ENCODE peak calls at places on chromosomes 1 and 21, in eight cellular contexts. One of them, this sample, is unnamed.

GRCh38 chr1:199809311-199809710 is 218.2 kb upstream of the NR5A2 start:
- DNase-seq in T-cell: no peak
- DNase-seq in NCI-H146: no peak
- DNase-seq in T-helper 2 cell: no peak
- DNase-seq in HTR-8/SVneo: no peak
- DNase-seq in ovary: no peak
- DNase-seq in AG09309: no peak
- DNase-seq in activated CD4-positive, CD25-positive, alpha-beta regulatory T cell treated with anti-CD3 and anti-CD28 coated beads, Interleukin-2, amount 50 U/mL, for 16 hours: no peak
- DNase-seq in this sample: no peak

GRCh38 chr1:9120312-9120958 is 8.5 kb downstream of the GPR157 start:
- DNase-seq in T-cell: no peak
- DNase-seq in NCI-H146: no peak
- DNase-seq in T-helper 2 cell: no peak
- DNase-seq in HTR-8/SVneo: no peak
- DNase-seq in ovary: no peak
- DNase-seq in AG09309: no peak
- DNase-seq in activated CD4-positive, CD25-positive, alpha-beta regulatory T cell treated with anti-CD3 and anti-CD28 coated beads, Interleukin-2, amount 50 U/mL, for 16 hours: no peak
- DNase-seq in this sample: no peak

GRCh38 chr1:172680733-172681275 is 21.9 kb downstream of the FASLG start:
- DNase-seq in T-cell: no peak
- DNase-seq in NCI-H146: no peak
- DNase-seq in T-helper 2 cell: no peak
- DNase-seq in HTR-8/SVneo: no peak
- DNase-seq in ovary: no peak
- DNase-seq in AG09309: no peak
- DNase-seq in activated CD4-positive, CD25-positive, alpha-beta regulatory T cell treated with anti-CD3 and anti-CD28 coated beads, Interleukin-2, amount 50 U/mL, for 16 hours: no peak
- DNase-seq in this sample: no peak

GRCh38 chr1:18581420-18581880 is 49.2 kb upstream of the PAX7 start:
- DNase-seq in T-cell: peak; percentile 32
- DNase-seq in NCI-H146: no peak
- DNase-seq in T-helper 2 cell: no peak
- DNase-seq in HTR-8/SVneo: peak; percentile 56
- DNase-seq in ovary: no peak
- DNase-seq in AG09309: no peak
- DNase-seq in activated CD4-positive, CD25-positive, alpha-beta regulatory T cell treated with anti-CD3 and anti-CD28 coated beads, Interleukin-2, amount 50 U/mL, for 16 hours: no peak
- DNase-seq in this sample: peak; percentile 7

GRCh38 chr1:9912264-9912936 is 2.3 kb upstream of the CTNNBIP1 start:
- DNase-seq in T-cell: no peak
- DNase-seq in NCI-H146: no peak
- DNase-seq in T-helper 2 cell: no peak
- DNase-seq in HTR-8/SVneo: no peak
- DNase-seq in ovary: no peak
- DNase-seq in AG09309: no peak
- DNase-seq in activated CD4-positive, CD25-positive, alpha-beta regulatory T cell treated with anti-CD3 and anti-CD28 coated beads, Interleukin-2, amount 50 U/mL, for 16 hours: no peak
- DNase-seq in this sample: no peak

GRCh38 chr1:203179328-203180009 is 3.8 kb upstream of the MYBPH start:
- DNase-seq in T-cell: no peak
- DNase-seq in NCI-H146: no peak
- DNase-seq in T-helper 2 cell: no peak
- DNase-seq in HTR-8/SVneo: no peak
- DNase-seq in ovary: no peak
- DNase-seq in AG09309: no peak
- DNase-seq in activated CD4-positive, CD25-positive, alpha-beta regulatory T cell treated with anti-CD3 and anti-CD28 coated beads, Interleukin-2, amount 50 U/mL, for 16 hours: no peak
- DNase-seq in this sample: no peak

GRCh38 chr1:228737613-228738012 is 2.3 kb downstream of the RHOU start:
- DNase-seq in T-cell: no peak
- DNase-seq in NCI-H146: no peak
- DNase-seq in T-helper 2 cell: no peak
- DNase-seq in HTR-8/SVneo: no peak
- DNase-seq in ovary: no peak
- DNase-seq in AG09309: no peak
- DNase-seq in activated CD4-positive, CD25-positive, alpha-beta regulatory T cell treated with anti-CD3 and anti-CD28 coated beads, Interleukin-2, amount 50 U/mL, for 16 hours: no peak
- DNase-seq in this sample: no peak

GRCh38 chr1:31760901-31761470 is 3.2 kb downstream of the ADGRB2 start:
- DNase-seq in T-cell: peak; percentile 60
- DNase-seq in NCI-H146: peak; percentile 63
- DNase-seq in T-helper 2 cell: no peak
- DNase-seq in HTR-8/SVneo: peak; percentile 69
- DNase-seq in ovary: peak; percentile 79
- DNase-seq in AG09309: no peak
- DNase-seq in activated CD4-positive, CD25-positive, alpha-beta regulatory T cell treated with anti-CD3 and anti-CD28 coated beads, Interleukin-2, amount 50 U/mL, for 16 hours: no peak
- DNase-seq in this sample: peak; percentile 49

GRCh38 chr1:111241797-111242196 is 14.3 kb downstream of the CHI3L2 start:
- DNase-seq in T-cell: no peak
- DNase-seq in NCI-H146: no peak
- DNase-seq in T-helper 2 cell: no peak
- DNase-seq in HTR-8/SVneo: no peak
- DNase-seq in ovary: no peak
- DNase-seq in AG09309: no peak
- DNase-seq in activated CD4-positive, CD25-positive, alpha-beta regulatory T cell treated with anti-CD3 and anti-CD28 coated beads, Interleukin-2, amount 50 U/mL, for 16 hours: no peak
- DNase-seq in this sample: no peak

GRCh38 chr1:17494114-17494729 is 45.3 kb upstream of the ARHGEF10L start:
- DNase-seq in T-cell: peak; percentile 56
- DNase-seq in NCI-H146: peak; percentile 44
- DNase-seq in T-helper 2 cell: peak; percentile 3
- DNase-seq in HTR-8/SVneo: peak; percentile 69
- DNase-seq in ovary: peak; percentile 68
- DNase-seq in AG09309: no peak
- DNase-seq in activated CD4-positive, CD25-positive, alpha-beta regulatory T cell treated with anti-CD3 and anti-CD28 coated beads, Interleukin-2, amount 50 U/mL, for 16 hours: peak; percentile 41
- DNase-seq in this sample: peak; percentile 52

GRCh38 chr1:55310517-55310927 is 95.4 kb upstream of the USP24 start:
- DNase-seq in T-cell: no peak
- DNase-seq in NCI-H146: no peak
- DNase-seq in T-helper 2 cell: no peak
- DNase-seq in HTR-8/SVneo: peak; percentile 75
- DNase-seq in ovary: no peak
- DNase-seq in AG09309: peak; percentile 92
- DNase-seq in activated CD4-positive, CD25-positive, alpha-beta regulatory T cell treated with anti-CD3 and anti-CD28 coated beads, Interleukin-2, amount 50 U/mL, for 16 hours: no peak
- DNase-seq in this sample: no peak

GRCh38 chr21:42705746-42706374 is 52.4 kb downstream of the PDE9A start:
- DNase-seq in T-cell: no peak
- DNase-seq in NCI-H146: no peak
- DNase-seq in T-helper 2 cell: no peak
- DNase-seq in HTR-8/SVneo: no peak
- DNase-seq in ovary: no peak
- DNase-seq in AG09309: no peak
- DNase-seq in activated CD4-positive, CD25-positive, alpha-beta regulatory T cell treated with anti-CD3 and anti-CD28 coated beads, Interleukin-2, amount 50 U/mL, for 16 hours: no peak
- DNase-seq in this sample: no peak

GRCh38 chr1:23814016-23814415 is 11.2 kb downstream of the HMGCL start:
- DNase-seq in T-cell: no peak
- DNase-seq in NCI-H146: no peak
- DNase-seq in T-helper 2 cell: no peak
- DNase-seq in HTR-8/SVneo: no peak
- DNase-seq in ovary: no peak
- DNase-seq in AG09309: no peak
- DNase-seq in activated CD4-positive, CD25-positive, alpha-beta regulatory T cell treated with anti-CD3 and anti-CD28 coated beads, Interleukin-2, amount 50 U/mL, for 16 hours: no peak
- DNase-seq in this sample: no peak

GRCh38 chr1:61518670-61519400 is 206.1 kb downstream of the TM2D1 start:
- DNase-seq in T-cell: no peak
- DNase-seq in NCI-H146: no peak
- DNase-seq in T-helper 2 cell: no peak
- DNase-seq in HTR-8/SVneo: no peak
- DNase-seq in ovary: no peak
- DNase-seq in AG09309: no peak
- DNase-seq in activated CD4-positive, CD25-positive, alpha-beta regulatory T cell treated with anti-CD3 and anti-CD28 coated beads, Interleukin-2, amount 50 U/mL, for 16 hours: no peak
- DNase-seq in this sample: no peak

GRCh38 chr1:17919525-17920439 is 164.6 kb downstream of the ACTL8 start:
- DNase-seq in T-cell: no peak
- DNase-seq in NCI-H146: peak; percentile 5
- DNase-seq in T-helper 2 cell: no peak
- DNase-seq in HTR-8/SVneo: peak; percentile 34
- DNase-seq in ovary: no peak
- DNase-seq in AG09309: peak; percentile 11
- DNase-seq in activated CD4-positive, CD25-positive, alpha-beta regulatory T cell treated with anti-CD3 and anti-CD28 coated beads, Interleukin-2, amount 50 U/mL, for 16 hours: no peak
- DNase-seq in this sample: no peak

GRCh38 chr1:29823536-29823935 is 587.2 kb downstream of the PTPRU start:
- DNase-seq in T-cell: no peak
- DNase-seq in NCI-H146: no peak
- DNase-seq in T-helper 2 cell: no peak
- DNase-seq in HTR-8/SVneo: no peak
- DNase-seq in ovary: no peak
- DNase-seq in AG09309: no peak
- DNase-seq in activated CD4-positive, CD25-positive, alpha-beta regulatory T cell treated with anti-CD3 and anti-CD28 coated beads, Interleukin-2, amount 50 U/mL, for 16 hours: no peak
- DNase-seq in this sample: no peak

GRCh38 chr1:33242652-33243051 is 13.6 kb upstream of the ZNF362 start:
- DNase-seq in T-cell: no peak
- DNase-seq in NCI-H146: no peak
- DNase-seq in T-helper 2 cell: no peak
- DNase-seq in HTR-8/SVneo: no peak
- DNase-seq in ovary: no peak
- DNase-seq in AG09309: no peak
- DNase-seq in activated CD4-positive, CD25-positive, alpha-beta regulatory T cell treated with anti-CD3 and anti-CD28 coated beads, Interleukin-2, amount 50 U/mL, for 16 hours: no peak
- DNase-seq in this sample: no peak

GRCh38 chr1:93680121-93681094 is 1.2 kb downstream of the BCAR3 start:
- DNase-seq in T-cell: no peak
- DNase-seq in NCI-H146: peak; percentile 33
- DNase-seq in T-helper 2 cell: no peak
- DNase-seq in HTR-8/SVneo: peak; percentile 73
- DNase-seq in ovary: peak; percentile 84
- DNase-seq in AG09309: peak; percentile 68
- DNase-seq in activated CD4-positive, CD25-positive, alpha-beta regulatory T cell treated with anti-CD3 and anti-CD28 coated beads, Interleukin-2, amount 50 U/mL, for 16 hours: no peak
- DNase-seq in this sample: peak; percentile 12

GRCh38 chr1:201584510-201584991 is 45.6 kb downstream of the NAV1 start:
- DNase-seq in T-cell: no peak
- DNase-seq in NCI-H146: no peak
- DNase-seq in T-helper 2 cell: no peak
- DNase-seq in HTR-8/SVneo: no peak
- DNase-seq in ovary: no peak
- DNase-seq in AG09309: no peak
- DNase-seq in activated CD4-positive, CD25-positive, alpha-beta regulatory T cell treated with anti-CD3 and anti-CD28 coated beads, Interleukin-2, amount 50 U/mL, for 16 hours: no peak
- DNase-seq in this sample: no peak

GRCh38 chr1:83102630-83103071 is 896.3 kb downstream of the TTLL7 start:
- DNase-seq in T-cell: no peak
- DNase-seq in NCI-H146: peak; percentile 92
- DNase-seq in T-helper 2 cell: no peak
- DNase-seq in HTR-8/SVneo: peak; percentile 10
- DNase-seq in ovary: no peak
- DNase-seq in AG09309: no peak
- DNase-seq in activated CD4-positive, CD25-positive, alpha-beta regulatory T cell treated with anti-CD3 and anti-CD28 coated beads, Interleukin-2, amount 50 U/mL, for 16 hours: no peak
- DNase-seq in this sample: no peak

GRCh38 chr1:114458208-114458777 is 52.7 kb downstream of the TRIM33 start:
- DNase-seq in T-cell: no peak
- DNase-seq in NCI-H146: no peak
- DNase-seq in T-helper 2 cell: no peak
- DNase-seq in HTR-8/SVneo: peak; percentile 8
- DNase-seq in ovary: no peak
- DNase-seq in AG09309: peak; percentile 17
- DNase-seq in activated CD4-positive, CD25-positive, alpha-beta regulatory T cell treated with anti-CD3 and anti-CD28 coated beads, Interleukin-2, amount 50 U/mL, for 16 hours: no peak
- DNase-seq in this sample: no peak

GRCh38 chr1:151508721-151509292 is 2.4 kb upstream of the CGN start:
- DNase-seq in T-cell: no peak
- DNase-seq in NCI-H146: no peak
- DNase-seq in T-helper 2 cell: no peak
- DNase-seq in HTR-8/SVneo: no peak
- DNase-seq in ovary: no peak
- DNase-seq in AG09309: no peak
- DNase-seq in activated CD4-positive, CD25-positive, alpha-beta regulatory T cell treated with anti-CD3 and anti-CD28 coated beads, Interleukin-2, amount 50 U/mL, for 16 hours: no peak
- DNase-seq in this sample: no peak

GRCh38 chr1:115976062-115976899 is at the start of gene SLC22A15:
- DNase-seq in T-cell: peak; percentile 15
- DNase-seq in NCI-H146: peak; percentile 54
- DNase-seq in T-helper 2 cell: peak; percentile 11
- DNase-seq in HTR-8/SVneo: peak; percentile 18
- DNase-seq in ovary: peak; percentile 41
- DNase-seq in AG09309: no peak
- DNase-seq in activated CD4-positive, CD25-positive, alpha-beta regulatory T cell treated with anti-CD3 and anti-CD28 coated beads, Interleukin-2, amount 50 U/mL, for 16 hours: no peak
- DNase-seq in this sample: peak; percentile 48

GRCh38 chr1:241475688-241476087 is 43.9 kb downstream of the FH start:
- DNase-seq in T-cell: no peak
- DNase-seq in NCI-H146: no peak
- DNase-seq in T-helper 2 cell: no peak
- DNase-seq in HTR-8/SVneo: no peak
- DNase-seq in ovary: no peak
- DNase-seq in AG09309: no peak
- DNase-seq in activated CD4-positive, CD25-positive, alpha-beta regulatory T cell treated with anti-CD3 and anti-CD28 coated beads, Interleukin-2, amount 50 U/mL, for 16 hours: no peak
- DNase-seq in this sample: no peak

GRCh38 chr1:223771814-223772770 is 59.8 kb downstream of the CAPN2 start:
- DNase-seq in T-cell: no peak
- DNase-seq in NCI-H146: peak; percentile 91
- DNase-seq in T-helper 2 cell: no peak
- DNase-seq in HTR-8/SVneo: peak; percentile 77
- DNase-seq in ovary: peak; percentile 74
- DNase-seq in AG09309: peak; percentile 41
- DNase-seq in activated CD4-positive, CD25-positive, alpha-beta regulatory T cell treated with anti-CD3 and anti-CD28 coated beads, Interleukin-2, amount 50 U/mL, for 16 hours: no peak
- DNase-seq in this sample: no peak

GRCh38 chr21:45556645-45557601 is 14.7 kb upstream of the SLC19A1 start:
- DNase-seq in T-cell: no peak
- DNase-seq in NCI-H146: no peak
- DNase-seq in T-helper 2 cell: no peak
- DNase-seq in HTR-8/SVneo: no peak
- DNase-seq in ovary: peak; percentile 45
- DNase-seq in AG09309: no peak
- DNase-seq in activated CD4-positive, CD25-positive, alpha-beta regulatory T cell treated with anti-CD3 and anti-CD28 coated beads, Interleukin-2, amount 50 U/mL, for 16 hours: no peak
- DNase-seq in this sample: no peak

GRCh38 chr1:8198522-8198921 is 119.4 kb upstream of the SLC45A1 start:
- DNase-seq in T-cell: no peak
- DNase-seq in NCI-H146: no peak
- DNase-seq in T-helper 2 cell: no peak
- DNase-seq in HTR-8/SVneo: no peak
- DNase-seq in ovary: no peak
- DNase-seq in AG09309: no peak
- DNase-seq in activated CD4-positive, CD25-positive, alpha-beta regulatory T cell treated with anti-CD3 and anti-CD28 coated beads, Interleukin-2, amount 50 U/mL, for 16 hours: no peak
- DNase-seq in this sample: no peak

GRCh38 chr1:155981266-155982088 is 3.1 kb upstream of the ARHGEF2 start:
- DNase-seq in T-cell: peak; percentile 47
- DNase-seq in NCI-H146: no peak
- DNase-seq in T-helper 2 cell: no peak
- DNase-seq in HTR-8/SVneo: no peak
- DNase-seq in ovary: no peak
- DNase-seq in AG09309: peak; percentile 65
- DNase-seq in activated CD4-positive, CD25-positive, alpha-beta regulatory T cell treated with anti-CD3 and anti-CD28 coated beads, Interleukin-2, amount 50 U/mL, for 16 hours: no peak
- DNase-seq in this sample: no peak

GRCh38 chr1:246875041-246876026 is 56.4 kb downstream of the AHCTF1 start:
- DNase-seq in T-cell: no peak
- DNase-seq in NCI-H146: no peak
- DNase-seq in T-helper 2 cell: no peak
- DNase-seq in HTR-8/SVneo: peak; percentile 5
- DNase-seq in ovary: no peak
- DNase-seq in AG09309: peak; percentile 32
- DNase-seq in activated CD4-positive, CD25-positive, alpha-beta regulatory T cell treated with anti-CD3 and anti-CD28 coated beads, Interleukin-2, amount 50 U/mL, for 16 hours: no peak
- DNase-seq in this sample: no peak

GRCh38 chr21:33308586-33309490 is 15.9 kb upstream of the IFNAR1 start:
- DNase-seq in T-cell: peak; percentile 15
- DNase-seq in NCI-H146: peak; percentile 47
- DNase-seq in T-helper 2 cell: no peak
- DNase-seq in HTR-8/SVneo: no peak
- DNase-seq in ovary: no peak
- DNase-seq in AG09309: no peak
- DNase-seq in activated CD4-positive, CD25-positive, alpha-beta regulatory T cell treated with anti-CD3 and anti-CD28 coated beads, Interleukin-2, amount 50 U/mL, for 16 hours: no peak
- DNase-seq in this sample: no peak

GRCh38 chr1:119141020-119141424 is 569 bp upstream of the WARS2 start:
- DNase-seq in T-cell: peak; percentile 8
- DNase-seq in NCI-H146: peak; percentile 53
- DNase-seq in T-helper 2 cell: no peak
- DNase-seq in HTR-8/SVneo: no peak
- DNase-seq in ovary: peak; percentile 52
- DNase-seq in AG09309: no peak
- DNase-seq in activated CD4-positive, CD25-positive, alpha-beta regulatory T cell treated with anti-CD3 and anti-CD28 coated beads, Interleukin-2, amount 50 U/mL, for 16 hours: no peak
- DNase-seq in this sample: no peak

GRCh38 chr1:221834698-221835538 is 93.0 kb upstream of the DUSP10 start:
- DNase-seq in T-cell: no peak
- DNase-seq in NCI-H146: no peak
- DNase-seq in T-helper 2 cell: no peak
- DNase-seq in HTR-8/SVneo: no peak
- DNase-seq in ovary: no peak
- DNase-seq in AG09309: no peak
- DNase-seq in activated CD4-positive, CD25-positive, alpha-beta regulatory T cell treated with anti-CD3 and anti-CD28 coated beads, Interleukin-2, amount 50 U/mL, for 16 hours: no peak
- DNase-seq in this sample: no peak

GRCh38 chr1:32182060-32182459 is 2.6 kb downstream of the TXLNA start:
- DNase-seq in T-cell: no peak
- DNase-seq in NCI-H146: no peak
- DNase-seq in T-helper 2 cell: no peak
- DNase-seq in HTR-8/SVneo: no peak
- DNase-seq in ovary: no peak
- DNase-seq in AG09309: no peak
- DNase-seq in activated CD4-positive, CD25-positive, alpha-beta regulatory T cell treated with anti-CD3 and anti-CD28 coated beads, Interleukin-2, amount 50 U/mL, for 16 hours: no peak
- DNase-seq in this sample: no peak

GRCh38 chr1:36570478-36571060 is 87.9 kb upstream of the CSF3R start:
- DNase-seq in T-cell: no peak
- DNase-seq in NCI-H146: no peak
- DNase-seq in T-helper 2 cell: no peak
- DNase-seq in HTR-8/SVneo: no peak
- DNase-seq in ovary: no peak
- DNase-seq in AG09309: no peak
- DNase-seq in activated CD4-positive, CD25-positive, alpha-beta regulatory T cell treated with anti-CD3 and anti-CD28 coated beads, Interleukin-2, amount 50 U/mL, for 16 hours: no peak
- DNase-seq in this sample: no peak